ENCODE peak calls at places on chromosomes 1 and 21, in ten cellular contexts. C is NCI-H1694 treated with DMSO at 0.1 percent for 48 hours; Z is cardiac muscle cell; E is glutamatergic neuron; J is iPS-NIHi11; T is activated CD4-positive, alpha-beta T cell treated with anti-CD3 and anti-CD28 coated beads, Interleukin-2, amount 50 U/mL, for 1 hour; B is AG04450; K is CD4-positive, alpha-beta T cell; Y is stimulated activated CD4-positive, alpha-beta T cell treated with anti-CD3 and anti-CD28 coated beads, Interleukin-15, amount 100 ng/mL, for 24 hours; W is EL. X is an unnamed sample.

GRCh38 chr1:22508991-22509390 is 54.3 kb upstream of the EPHA8 start:
- DNase-seq in C (no peak), Z (no peak), E (no peak), J (no peak), T (no peak), B (no peak), K (no peak), Y (no peak), W (no peak), X (no peak)

GRCh38 chr1:203166192-203166940 is 9.3 kb downstream of the MYBPH start:
- DNase-seq in C (no peak), Z (no peak), E (no peak), J (peak), T (no peak), B (no peak), K (no peak), Y (peak), W (no peak), X (no peak)

GRCh38 chr1:163870666-163871065 is 548.9 kb downstream of the NUF2 start:
- DNase-seq in C (no peak), Z (peak), E (no peak), J (no peak), T (no peak), B (no peak), K (no peak), Y (no peak), W (peak), X (no peak)

GRCh38 chr1:226185153-226186036 is 1.1 kb downstream of the ACBD3 start:
- DNase-seq in C (no peak), Z (peak), E (no peak), J (no peak), T (no peak), B (no peak), K (no peak), Y (no peak), W (peak), X (no peak)

GRCh38 chr1:204261746-204262505 is 48.1 kb upstream of the GOLT1A start:
- DNase-seq in C (no peak), Z (peak), E (no peak), J (no peak), T (no peak), B (peak), K (no peak), Y (no peak), W (peak), X (no peak)

GRCh38 chr1:53553734-53554509 is 94.7 kb downstream of the DMRTB1 start:
- DNase-seq in C (no peak), Z (no peak), E (peak), J (peak), T (no peak), B (no peak), K (peak), Y (no peak), W (peak), X (no peak)

GRCh38 chr1:3428899-3429298 is 25.6 kb upstream of the ARHGEF16 start:
- DNase-seq in C (no peak), Z (no peak), E (no peak), J (no peak), T (no peak), B (no peak), K (no peak), Y (no peak), W (no peak), X (no peak)

GRCh38 chr1:15849775-15850449 is 2.4 kb downstream of the SPEN start:
- DNase-seq in C (peak), Z (peak), E (peak), J (peak), T (no peak), B (no peak), K (no peak), Y (peak), W (peak), X (no peak)

GRCh38 chr1:19635646-19636045 is 8.5 kb upstream of the NBL1 start:
- DNase-seq in C (no peak), Z (no peak), E (no peak), J (no peak), T (no peak), B (no peak), K (no peak), Y (no peak), W (no peak), X (no peak)

GRCh38 chr21:30479259-30479658 is 908 bp downstream of the KRTAP19-1 start:
- DNase-seq in C (no peak), Z (no peak), E (no peak), J (no peak), T (no peak), B (no peak), K (no peak), Y (no peak), W (no peak), X (no peak)

GRCh38 chr1:220878223-220879081 is 791 bp upstream of the HLX start:
- DNase-seq in C (no peak), Z (no peak), E (peak), J (no peak), T (no peak), B (no peak), K (no peak), Y (peak), W (no peak), X (no peak)

GRCh38 chr1:85297538-85297854 is 21.1 kb upstream of the BCL10 start:
- DNase-seq in C (no peak), Z (no peak), E (no peak), J (no peak), T (no peak), B (no peak), K (no peak), Y (no peak), W (no peak), X (no peak)

GRCh38 chr1:168335500-168335899 is 54.8 kb downstream of the TBX19 start:
- DNase-seq in C (no peak), Z (peak), E (no peak), J (no peak), T (no peak), B (no peak), K (no peak), Y (no peak), W (no peak), X (no peak)

GRCh38 chr1:183901748-183902341 is 96.9 kb downstream of the RGL1 start:
- DNase-seq in C (no peak), Z (peak), E (no peak), J (no peak), T (no peak), B (no peak), K (no peak), Y (no peak), W (no peak), X (no peak)

GRCh38 chr1:162171078-162171477 is 101.6 kb downstream of the NOS1AP start:
- DNase-seq in C (no peak), Z (no peak), E (no peak), J (no peak), T (no peak), B (no peak), K (no peak), Y (no peak), W (peak), X (no peak)

GRCh38 chr1:156993426-156994147 is 52.0 kb downstream of the ARHGEF11 start:
- DNase-seq in C (no peak), Z (no peak), E (no peak), J (no peak), T (no peak), B (no peak), K (no peak), Y (no peak), W (no peak), X (no peak)

GRCh38 chr1:159949123-159949522 is 3.7 kb upstream of the IGSF9 start:
- DNase-seq in C (no peak), Z (no peak), E (no peak), J (no peak), T (no peak), B (no peak), K (no peak), Y (no peak), W (no peak), X (no peak)

GRCh38 chr1:205630241-205630640 is 1.6 kb downstream of the ELK4 start:
- DNase-seq in C (no peak), Z (peak), E (no peak), J (no peak), T (no peak), B (no peak), K (no peak), Y (no peak), W (peak), X (no peak)

GRCh38 chr1:94000531-94001282 is 91.5 kb upstream of the GCLM start:
- DNase-seq in C (no peak), Z (no peak), E (peak), J (no peak), T (no peak), B (no peak), K (no peak), Y (no peak), W (no peak), X (no peak)

GRCh38 chr1:25028910-25029599 is 99.0 kb upstream of the RUNX3 start:
- DNase-seq in C (no peak), Z (no peak), E (no peak), J (no peak), T (no peak), B (no peak), K (no peak), Y (peak), W (no peak), X (no peak)

GRCh38 chr1:232404227-232404626 is 225.7 kb downstream of the SIPA1L2 start:
- DNase-seq in C (no peak), Z (no peak), E (no peak), J (no peak), T (no peak), B (no peak), K (no peak), Y (no peak), W (no peak), X (no peak)